ENCODE peak calls at places on chromosomes 12 and 14, in six cellular contexts. V, T, Z, F, W and S are unnamed samples.
A peak's percentile ranks its signal among the peaks of the same experiment; 100 is the strongest.

GRCh38 chr12:24960222-24960855 is 11.4 kb upstream of the BCAT1 start:
- DNase-seq in T (no peak), F (no peak), W (peak; percentile 69), Z (no peak), V (peak; percentile 62), S (peak; percentile 49)

GRCh38 chr14:55731881-55732498 is 152.0 kb downstream of the KTN1 start:
- DNase-seq in T (peak; percentile 29), Z (no peak), W (peak; percentile 25), F (peak; percentile 35), V (peak; percentile 20), S (peak; percentile 80)

GRCh38 chr12:52672321-52672933 is 7.8 kb downstream of the KRT1 start:
- DNase-seq in Z (no peak), T (no peak), F (no peak), W (no peak), V (no peak), S (peak; percentile 10)

GRCh38 chr14:51484491-51484890 is 167.2 kb upstream of the FRMD6 start:
- DNase-seq in F (no peak), W (peak; percentile 63), Z (no peak), T (no peak), V (no peak), S (no peak)

GRCh38 chr14:74018029-74018703 is 922 bp downstream of the ENTPD5 start:
- DNase-seq in Z (no peak), T (no peak), V (peak; percentile 80), F (peak; percentile 14), W (peak; percentile 82), S (peak; percentile 81)

GRCh38 chr12:66885115-66885875 is 206.4 kb upstream of the GRIP1 start:
- DNase-seq in W (no peak), Z (no peak), V (no peak), F (no peak), T (no peak), S (no peak)

GRCh38 chr14:81305743-81306142 is 85.0 kb upstream of the GTF2A1 start:
- DNase-seq in V (no peak), T (no peak), Z (no peak), W (no peak), F (no peak), S (no peak)

GRCh38 chr12:79119796-79120195 is 255.2 kb downstream of the SYT1 start:
- DNase-seq in V (no peak), W (no peak), T (no peak), Z (no peak), F (no peak), S (no peak)